ENCODE peak calls at places on chromosomes 11 and 22, in seven cellular contexts. F, E, L, M, U, J and R are unnamed samples.

GRCh38 chr11:76120513-76121081 is 85.7 kb downstream of the WNT11 start:
- DNase-seq in J (peak), F (no peak), M (no peak), L (no peak), E (no peak), U (no peak), R (no peak)

GRCh38 chr11:132631956-132632355 is 900.3 kb downstream of the OPCML start:
- DNase-seq in U (peak), F (no peak), J (no peak), M (no peak), L (no peak), E (no peak), R (no peak)

GRCh38 chr22:49116486-49116885 is 711.2 kb downstream of the BRD1 start:
- DNase-seq in E (no peak), L (no peak), U (no peak), M (no peak), J (no peak), F (no peak), R (no peak)

GRCh38 chr11:64874841-64875240 is 3.6 kb downstream of the EHD1 start:
- DNase-seq in F (no peak), L (no peak), E (no peak), J (no peak), M (no peak), U (no peak), R (no peak)

GRCh38 chr11:65646921-65647701 is 9.2 kb downstream of the SIPA1 start:
- DNase-seq in E (no peak), J (peak), U (no peak), L (peak), F (no peak), M (no peak), R (peak)

GRCh38 chr22:47175151-47175760 is 412.8 kb downstream of the TBC1D22A start:
- DNase-seq in E (no peak), F (no peak), M (no peak), J (no peak), L (peak), U (no peak), R (no peak)

GRCh38 chr11:130874955-130875531 is 41.2 kb downstream of the SNX19 start:
- DNase-seq in U (no peak), M (no peak), E (no peak), F (no peak), J (no peak), L (no peak), R (peak)

GRCh38 chr11:69513196-69513595 is 31.7 kb downstream of the LINC01488 start:
- DNase-seq in U (no peak), E (no peak), M (no peak), J (no peak), L (no peak), F (no peak), R (no peak)

GRCh38 chr11:66892926-66893325 is 36.1 kb downstream of the LRFN4 start:
- DNase-seq in U (peak), M (no peak), F (no peak), L (no peak), E (no peak), J (no peak), R (no peak)

GRCh38 chr11:127274328-127274676 is 273.7 kb upstream of the KIRREL3 start:
- DNase-seq in M (no peak), J (no peak), L (no peak), U (no peak), E (no peak), F (no peak), R (no peak)

GRCh38 chr11:93942176-93942575 is 79.0 kb upstream of the HEPHL1 start:
- DNase-seq in U (no peak), L (no peak), M (no peak), J (no peak), F (no peak), E (no peak), R (no peak)

GRCh38 chr22:35230839-35231584 is 26.3 kb upstream of the HMGXB4 start:
- DNase-seq in U (peak), L (no peak), M (no peak), E (no peak), F (no peak), J (no peak), R (peak)

GRCh38 chr11:133801356-133801755 is 44.0 kb downstream of the SPATA19 start:
- DNase-seq in L (no peak), F (no peak), J (no peak), M (no peak), U (no peak), E (no peak), R (no peak)

GRCh38 chr11:93017821-93018690 is 48.6 kb downstream of the MTNR1B start:
- DNase-seq in U (peak), E (no peak), F (no peak), J (no peak), M (no peak), L (no peak), R (peak)

GRCh38 chr11:77779935-77780334 is 40.6 kb downstream of the RSF1 start:
- DNase-seq in E (no peak), F (no peak), L (no peak), J (peak), M (no peak), U (peak), R (peak)

GRCh38 chr11:111555255-111555654 is 14.7 kb downstream of the LAYN start:
- DNase-seq in E (no peak), M (no peak), F (no peak), J (no peak), L (no peak), U (no peak), R (peak)

GRCh38 chr22:29359469-29359868 is 28.9 kb downstream of the AP1B1 start:
- DNase-seq in U (peak), M (no peak), J (no peak), L (peak), F (no peak), E (peak), R (peak)

GRCh38 chr22:20624161-20624616 is 116.8 kb downstream of the MED15 start:
- DNase-seq in U (peak), F (no peak), J (no peak), L (no peak), E (no peak), M (no peak), R (peak)

GRCh38 chr11:60915250-60915914 is 1.4 kb downstream of the TMEM109 start:
- DNase-seq in E (no peak), L (peak), F (peak), U (peak), M (peak), J (peak), R (peak)

GRCh38 chr22:50199251-50199721 is 1.5 kb upstream of the SELENOO start:
- DNase-seq in J (no peak), E (no peak), M (no peak), L (no peak), F (no peak), U (no peak), R (no peak)

GRCh38 chr11:44256673-44257291 is 53.2 kb downstream of the ALX4 start:
- DNase-seq in L (no peak), M (no peak), U (no peak), F (no peak), E (no peak), J (no peak), R (no peak)

GRCh38 chr11:2919188-2919587 is 10.0 kb downstream of the PHLDA2 start:
- DNase-seq in J (no peak), E (no peak), M (no peak), F (no peak), L (no peak), U (no peak), R (no peak)

GRCh38 chr22:27585141-27585540 is 216.4 kb downstream of the MN1 start:
- DNase-seq in U (no peak), E (no peak), J (no peak), F (no peak), L (no peak), M (no peak), R (no peak)

GRCh38 chr11:22787565-22788162 is 41.9 kb downstream of the SVIP start:
- DNase-seq in U (peak), E (no peak), J (peak), F (peak), M (peak), L (no peak), R (peak)

GRCh38 chr11:76859708-76860233 is 947 bp upstream of the ACER3 start:
- DNase-seq in F (no peak), U (no peak), J (no peak), E (no peak), M (no peak), L (no peak), R (no peak)

GRCh38 chr11:75078233-75078632 is 18.4 kb downstream of the OR2AT4 start:
- DNase-seq in F (no peak), L (no peak), J (no peak), U (peak), M (no peak), E (no peak), R (peak)

GRCh38 chr11:132438418-132438817 is 1068.0 kb downstream of the NTM start:
- DNase-seq in J (no peak), L (no peak), U (no peak), F (no peak), E (no peak), M (no peak), R (no peak)

GRCh38 chr11:93403930-93404329 is 73.4 kb downstream of the DEUP1 start:
- DNase-seq in J (no peak), F (no peak), E (no peak), L (no peak), U (no peak), M (no peak), R (peak)

GRCh38 chr11:88469828-88470227 is 132.3 kb upstream of the CTSC start:
- DNase-seq in J (no peak), L (no peak), M (no peak), F (no peak), U (no peak), E (no peak), R (no peak)

GRCh38 chr11:122917311-122917710 is 34.8 kb downstream of the JHY start:
- DNase-seq in M (no peak), U (peak), E (no peak), F (no peak), L (no peak), J (no peak), R (peak)

GRCh38 chr11:18012314-18012905 is 437 bp downstream of the SERGEF start:
- DNase-seq in U (peak), F (no peak), E (no peak), J (no peak), L (no peak), M (no peak), R (peak)